ENCODE peak calls at places on chromosomes 1 and 21, in ten cellular contexts. Z is A549, J is psoas muscle, P is Karpas-422, A is adrenal gland, K is aorta, L is lower lobe of right lung, S is K562, Q is tibial artery, W is left ventricle myocardium inferior. V is an unnamed sample.

GRCh38 chr1:94753171-94753972 is 66.8 kb upstream of the SLC44A3 start:
- DNase-seq in Q (no peak), P (no peak), L (no peak), S (no peak), K (no peak), Z (no peak), J (peak; percentile 26), A (peak; percentile 87), W (peak; percentile 75), V (no peak)

GRCh38 chr1:177309884-177310283 is 139.1 kb downstream of the BRINP2 start:
- DNase-seq in J (no peak), S (no peak), L (no peak), W (no peak), Z (no peak), Q (no peak), P (no peak), K (no peak), A (no peak), V (no peak)

GRCh38 chr1:109906160-109906838 is 4.3 kb upstream of the CSF1 start:
- DNase-seq in A (no peak), P (peak; percentile 79), Q (no peak), W (no peak), K (no peak), J (no peak), L (no peak), Z (no peak), S (no peak), V (no peak)

GRCh38 chr21:41029573-41029972 is 138.4 kb upstream of the BACE2 start:
- DNase-seq in J (no peak), L (no peak), S (no peak), P (no peak), Z (no peak), A (no peak), Q (no peak), W (no peak), K (no peak), V (no peak)

GRCh38 chr1:243680861-243681260 is 169.2 kb downstream of the AKT3 start:
- DNase-seq in A (no peak), P (no peak), Z (no peak), W (no peak), S (no peak), K (no peak), J (no peak), Q (no peak), L (no peak), V (no peak)

GRCh38 chr1:153790282-153790995 is 15.2 kb downstream of the SLC27A3 start:
- DNase-seq in S (no peak), Q (peak; percentile 91), P (no peak), J (peak; percentile 76), L (peak; percentile 65), K (peak; percentile 91), W (peak; percentile 84), Z (no peak), A (peak; percentile 92), V (no peak)

GRCh38 chr1:22297999-22298398 is 153.7 kb upstream of the ZBTB40 start:
- DNase-seq in L (no peak), A (peak; percentile 25), J (no peak), K (no peak), W (no peak), Q (no peak), Z (no peak), S (no peak), P (no peak), V (no peak)

GRCh38 chr1:74591954-74592353 is 79.5 kb upstream of the LRRC53 start:
- DNase-seq in K (no peak), A (no peak), L (no peak), Z (no peak), J (no peak), P (no peak), W (no peak), S (no peak), Q (no peak), V (no peak)

GRCh38 chr21:44618909-44619308 is 7.0 kb downstream of the KRTAP10-8 start:
- DNase-seq in P (peak; percentile 46), J (no peak), A (no peak), Q (no peak), Z (no peak), S (no peak), W (no peak), L (no peak), K (no peak), V (no peak)

GRCh38 chr1:181038399-181038873 is 4.7 kb downstream of the MR1 start:
- DNase-seq in A (peak; percentile 74), K (peak; percentile 63), L (peak; percentile 60), S (peak; percentile 88), J (peak; percentile 27), P (peak; percentile 85), Z (peak; percentile 80), Q (no peak), W (no peak), V (no peak)

GRCh38 chr1:203769505-203770343 is 4.7 kb downstream of the LAX1 start:
- DNase-seq in Q (peak; percentile 80), S (no peak), K (peak; percentile 83), P (no peak), Z (peak; percentile 25), L (peak; percentile 80), A (peak; percentile 95), J (peak; percentile 75), W (peak; percentile 63), V (peak; percentile 84)

GRCh38 chr1:184753608-184754478 is 815 bp downstream of the EDEM3 start:
- DNase-seq in S (peak; percentile 72), Z (no peak), J (peak; percentile 51), A (peak; percentile 69), K (peak; percentile 74), W (peak; percentile 39), L (peak; percentile 71), P (peak; percentile 76), Q (peak; percentile 23), V (peak; percentile 48)

GRCh38 chr1:18556364-18556763 is 74.3 kb upstream of the PAX7 start:
- DNase-seq in L (no peak), W (no peak), A (no peak), S (peak; percentile 37), K (no peak), Q (no peak), Z (peak; percentile 16), P (peak; percentile 68), J (no peak), V (no peak)

GRCh38 chr1:171841931-171842723 is 829 bp downstream of the DNM3 start:
- DNase-seq in L (no peak), P (no peak), J (peak; percentile 14), Q (no peak), Z (peak; percentile 20), K (no peak), W (no peak), A (peak; percentile 60), S (no peak), V (no peak)

GRCh38 chr1:44650159-44650831 is 24.0 kb downstream of the TMEM53 start:
- DNase-seq in S (no peak), Q (no peak), L (no peak), P (no peak), W (peak; percentile 74), Z (no peak), K (no peak), J (no peak), A (peak; percentile 87), V (no peak)

GRCh38 chr21:42865361-42866160 is 13.8 kb downstream of the WDR4 start:
- DNase-seq in Z (no peak), Q (no peak), J (no peak), K (no peak), P (no peak), A (no peak), S (no peak), W (peak; percentile 53), L (peak; percentile 92), V (no peak)

GRCh38 chr1:206714331-206715058 is 29.8 kb downstream of the MAPKAPK2 start:
- DNase-seq in K (no peak), A (peak; percentile 83), W (no peak), P (no peak), Z (no peak), L (no peak), S (no peak), J (no peak), Q (no peak), V (no peak)

GRCh38 chr1:1677718-1678580 is 14.6 kb downstream of the SLC35E2B start:
- DNase-seq in L (peak; percentile 37), J (no peak), W (no peak), A (no peak), S (no peak), P (peak; percentile 87), Q (no peak), K (peak; percentile 44), Z (no peak), V (no peak)
- H3K4me1 ChIP-seq in L (peaks cover 8% of the 10 kb centered on the region), J (no peaks in the 10 kb centered on the region), W (peaks cover 32% of the 10 kb centered on the region), A (no peaks in the 10 kb centered on the region), S (peaks cover 25% of the 10 kb centered on the region), P (peaks cover 22% of the 10 kb centered on the region), Q (no peaks in the 10 kb centered on the region), K (no peaks in the 10 kb centered on the region), Z (peaks cover 7% of the 10 kb centered on the region), V (no peaks in the 10 kb centered on the region)

GRCh38 chr1:24109166-24109483 is 2.8 kb downstream of the MYOM3 start:
- DNase-seq in L (no peak), W (no peak), Z (no peak), K (no peak), J (no peak), A (no peak), P (no peak), Q (no peak), S (no peak), V (no peak)

GRCh38 chr1:24111264-24111997 is 504 bp downstream of the MYOM3 start:
- DNase-seq in S (no peak), W (peak; percentile 43), Z (no peak), K (peak; percentile 88), Q (peak; percentile 67), L (peak; percentile 46), A (no peak), P (no peak), J (no peak), V (no peak)

GRCh38 chr1:24110642-24111263 is 1.2 kb downstream of the MYOM3 start:
- DNase-seq in Q (peak; percentile 31), Z (no peak), A (no peak), W (peak; percentile 84), J (peak; percentile 84), K (peak; percentile 64), L (peak; percentile 41), P (no peak), S (no peak), V (no peak)

GRCh38 chr1:24108334-24109165 is 3.4 kb downstream of the MYOM3 start:
- DNase-seq in P (no peak), S (peak; percentile 28), W (no peak), Z (peak; percentile 63), Q (peak; percentile 34), L (peak; percentile 25), J (peak; percentile 79), A (peak; percentile 75), K (peak; percentile 69), V (no peak)

GRCh38 chr1:24109686-24110475 is 2.1 kb downstream of the MYOM3 start:
- DNase-seq in W (no peak), A (no peak), L (peak; percentile 41), S (no peak), J (no peak), Z (no peak), K (peak; percentile 41), Q (no peak), P (no peak), V (no peak)
- H3K27ac ChIP-seq in W (peak overlapping the region; percentile 96), A (no peak overlapping the region), L (no peak overlapping the region), S (no peak overlapping the region), J (peak overlapping the region; percentile 91), Z (peak overlapping the region; percentile 86), K (no peak overlapping the region), Q (no peak overlapping the region), P (no peak overlapping the region), V (peak overlapping the region; percentile 51)

GRCh38 chr1:54340876-54341275 is 65.3 kb downstream of the SSBP3 start:
- DNase-seq in Z (no peak), P (no peak), Q (no peak), W (no peak), K (no peak), L (no peak), S (no peak), J (no peak), A (no peak), V (no peak)
- H3K4me1 ChIP-seq in Z (no peaks in the 10 kb centered on the region), P (no peaks in the 10 kb centered on the region), Q (peaks cover 15% of the 10 kb centered on the region), W (peaks cover 79% of the 10 kb centered on the region), K (peaks cover 2% of the 10 kb centered on the region), L (peaks cover 31% of the 10 kb centered on the region), S (no peaks in the 10 kb centered on the region), J (peaks cover 66% of the 10 kb centered on the region), A (peaks cover 2% of the 10 kb centered on the region), V (peaks cover 5% of the 10 kb centered on the region)

GRCh38 chr1:239539856-239540255 is 153.5 kb downstream of the CHRM3 start:
- DNase-seq in A (no peak), P (no peak), L (no peak), S (no peak), Q (no peak), Z (no peak), K (no peak), W (no peak), J (no peak), V (no peak)
- H3K27ac ChIP-seq in A (no peak overlapping the region), P (no peak overlapping the region), L (no peak overlapping the region), S (no peak overlapping the region), Q (no peak overlapping the region), Z (no peak overlapping the region), K (no peak overlapping the region), W (no peak overlapping the region), J (no peak overlapping the region), V (no peak overlapping the region)

V was measured in RWPE2.